ENCODE peak calls at places on chromosomes 7 and 10, in seven cellular contexts. One of them, this sample, is unnamed.

GRCh38 chr7:97342512-97342911 is 225.0 kb downstream of the SDHAF3 start:
- DNase-seq in D721Med: no peak
- DNase-seq in HT-29: peak
- DNase-seq in mesendoderm: no peak
- DNase-seq in heart left ventricle: no peak
- DNase-seq in activated CD4-positive, alpha-beta T cell treated with anti-CD3 and anti-CD28 coated beads, Interleukin-2, amount 10 ng/mL, durations not matched to agents 7 days and 5 days: no peak
- DNase-seq in midbrain: no peak
- DNase-seq in this sample: no peak

GRCh38 chr7:68671046-68671445 is 927.2 kb upstream of the AUTS2 start:
- DNase-seq in HT-29: no peak
- DNase-seq in midbrain: no peak
- DNase-seq in activated CD4-positive, alpha-beta T cell treated with anti-CD3 and anti-CD28 coated beads, Interleukin-2, amount 10 ng/mL, durations not matched to agents 7 days and 5 days: no peak
- DNase-seq in mesendoderm: no peak
- DNase-seq in D721Med: no peak
- DNase-seq in heart left ventricle: no peak
- DNase-seq in this sample: no peak

GRCh38 chr7:84204655-84205054 is 10.1 kb upstream of the SEMA3A start:
- DNase-seq in activated CD4-positive, alpha-beta T cell treated with anti-CD3 and anti-CD28 coated beads, Interleukin-2, amount 10 ng/mL, durations not matched to agents 7 days and 5 days: no peak
- DNase-seq in mesendoderm: no peak
- DNase-seq in D721Med: no peak
- DNase-seq in heart left ventricle: no peak
- DNase-seq in midbrain: no peak
- DNase-seq in HT-29: no peak
- DNase-seq in this sample: no peak

GRCh38 chr10:94567714-94568520 is 22.3 kb downstream of the HELLS start:
- DNase-seq in D721Med: no peak
- DNase-seq in mesendoderm: peak
- DNase-seq in activated CD4-positive, alpha-beta T cell treated with anti-CD3 and anti-CD28 coated beads, Interleukin-2, amount 10 ng/mL, durations not matched to agents 7 days and 5 days: no peak
- DNase-seq in midbrain: no peak
- DNase-seq in HT-29: no peak
- DNase-seq in heart left ventricle: no peak
- DNase-seq in this sample: peak

GRCh38 chr7:12719978-12720377 is 32.5 kb downstream of the ARL4A start:
- DNase-seq in D721Med: no peak
- DNase-seq in midbrain: no peak
- DNase-seq in heart left ventricle: no peak
- DNase-seq in HT-29: no peak
- DNase-seq in mesendoderm: no peak
- DNase-seq in activated CD4-positive, alpha-beta T cell treated with anti-CD3 and anti-CD28 coated beads, Interleukin-2, amount 10 ng/mL, durations not matched to agents 7 days and 5 days: no peak
- DNase-seq in this sample: no peak

GRCh38 chr10:127922675-127923366 is 15.9 kb downstream of the PTPRE start:
- DNase-seq in heart left ventricle: peak
- DNase-seq in activated CD4-positive, alpha-beta T cell treated with anti-CD3 and anti-CD28 coated beads, Interleukin-2, amount 10 ng/mL, durations not matched to agents 7 days and 5 days: no peak
- DNase-seq in HT-29: peak
- DNase-seq in mesendoderm: no peak
- DNase-seq in D721Med: no peak
- DNase-seq in midbrain: peak
- DNase-seq in this sample: no peak

GRCh38 chr7:140696024-140696678 is 357 bp upstream of the NDUFB2 start:
- DNase-seq in D721Med: peak
- DNase-seq in midbrain: no peak
- DNase-seq in HT-29: peak
- DNase-seq in activated CD4-positive, alpha-beta T cell treated with anti-CD3 and anti-CD28 coated beads, Interleukin-2, amount 10 ng/mL, durations not matched to agents 7 days and 5 days: peak
- DNase-seq in mesendoderm: peak
- DNase-seq in heart left ventricle: peak
- DNase-seq in this sample: peak

GRCh38 chr7:89023146-89023545 is 227.6 kb upstream of the TEX47 start:
- DNase-seq in HT-29: no peak
- DNase-seq in activated CD4-positive, alpha-beta T cell treated with anti-CD3 and anti-CD28 coated beads, Interleukin-2, amount 10 ng/mL, durations not matched to agents 7 days and 5 days: no peak
- DNase-seq in D721Med: no peak
- DNase-seq in mesendoderm: peak
- DNase-seq in heart left ventricle: no peak
- DNase-seq in midbrain: no peak
- DNase-seq in this sample: no peak

GRCh38 chr10:66322261-66322660 is 603.6 kb upstream of the LRRTM3 start:
- DNase-seq in midbrain: no peak
- DNase-seq in HT-29: no peak
- DNase-seq in heart left ventricle: no peak
- DNase-seq in D721Med: no peak
- DNase-seq in mesendoderm: no peak
- DNase-seq in activated CD4-positive, alpha-beta T cell treated with anti-CD3 and anti-CD28 coated beads, Interleukin-2, amount 10 ng/mL, durations not matched to agents 7 days and 5 days: no peak
- DNase-seq in this sample: peak

GRCh38 chr10:75967491-75967890 is 536.1 kb downstream of the LRMDA start:
- DNase-seq in midbrain: no peak
- DNase-seq in heart left ventricle: no peak
- DNase-seq in mesendoderm: peak
- DNase-seq in HT-29: no peak
- DNase-seq in D721Med: no peak
- DNase-seq in activated CD4-positive, alpha-beta T cell treated with anti-CD3 and anti-CD28 coated beads, Interleukin-2, amount 10 ng/mL, durations not matched to agents 7 days and 5 days: no peak
- DNase-seq in this sample: peak

GRCh38 chr7:157537056-157537455 is 200.3 kb downstream of the DNAJB6 start:
- DNase-seq in heart left ventricle: no peak
- DNase-seq in midbrain: no peak
- DNase-seq in HT-29: no peak
- DNase-seq in activated CD4-positive, alpha-beta T cell treated with anti-CD3 and anti-CD28 coated beads, Interleukin-2, amount 10 ng/mL, durations not matched to agents 7 days and 5 days: no peak
- DNase-seq in mesendoderm: no peak
- DNase-seq in D721Med: no peak
- DNase-seq in this sample: no peak

GRCh38 chr7:159065852-159066480 is 78.7 kb downstream of the VIPR2 start:
- DNase-seq in D721Med: no peak
- DNase-seq in heart left ventricle: no peak
- DNase-seq in mesendoderm: no peak
- DNase-seq in activated CD4-positive, alpha-beta T cell treated with anti-CD3 and anti-CD28 coated beads, Interleukin-2, amount 10 ng/mL, durations not matched to agents 7 days and 5 days: no peak
- DNase-seq in midbrain: no peak
- DNase-seq in HT-29: no peak
- DNase-seq in this sample: no peak

GRCh38 chr7:43249808-43250145 is 137.3 kb downstream of the HECW1 start:
- DNase-seq in activated CD4-positive, alpha-beta T cell treated with anti-CD3 and anti-CD28 coated beads, Interleukin-2, amount 10 ng/mL, durations not matched to agents 7 days and 5 days: no peak
- DNase-seq in heart left ventricle: no peak
- DNase-seq in midbrain: no peak
- DNase-seq in mesendoderm: no peak
- DNase-seq in HT-29: no peak
- DNase-seq in D721Med: no peak
- DNase-seq in this sample: no peak

GRCh38 chr10:89171263-89171872 is 35.7 kb downstream of the CH25H start:
- DNase-seq in midbrain: no peak
- DNase-seq in heart left ventricle: no peak
- DNase-seq in activated CD4-positive, alpha-beta T cell treated with anti-CD3 and anti-CD28 coated beads, Interleukin-2, amount 10 ng/mL, durations not matched to agents 7 days and 5 days: no peak
- DNase-seq in D721Med: no peak
- DNase-seq in HT-29: no peak
- DNase-seq in mesendoderm: peak
- DNase-seq in this sample: no peak

GRCh38 chr10:60270426-60270825 is 119.2 kb downstream of the ANK3 start:
- DNase-seq in D721Med: no peak
- DNase-seq in midbrain: no peak
- DNase-seq in heart left ventricle: no peak
- DNase-seq in mesendoderm: no peak
- DNase-seq in HT-29: no peak
- DNase-seq in activated CD4-positive, alpha-beta T cell treated with anti-CD3 and anti-CD28 coated beads, Interleukin-2, amount 10 ng/mL, durations not matched to agents 7 days and 5 days: no peak
- DNase-seq in this sample: no peak

GRCh38 chr7:44438851-44439250 is 51.6 kb downstream of the NUDCD3 start:
- DNase-seq in midbrain: no peak
- DNase-seq in activated CD4-positive, alpha-beta T cell treated with anti-CD3 and anti-CD28 coated beads, Interleukin-2, amount 10 ng/mL, durations not matched to agents 7 days and 5 days: no peak
- DNase-seq in HT-29: no peak
- DNase-seq in D721Med: no peak
- DNase-seq in heart left ventricle: no peak
- DNase-seq in mesendoderm: no peak
- DNase-seq in this sample: no peak

GRCh38 chr7:6172331-6173295 is 99.8 kb downstream of the CYTH3 start:
- DNase-seq in D721Med: no peak
- DNase-seq in heart left ventricle: no peak
- DNase-seq in midbrain: no peak
- DNase-seq in HT-29: no peak
- DNase-seq in activated CD4-positive, alpha-beta T cell treated with anti-CD3 and anti-CD28 coated beads, Interleukin-2, amount 10 ng/mL, durations not matched to agents 7 days and 5 days: no peak
- DNase-seq in mesendoderm: no peak
- DNase-seq in this sample: no peak

GRCh38 chr10:43251664-43252165 is 15.2 kb downstream of the RASGEF1A start:
- DNase-seq in D721Med: peak
- DNase-seq in HT-29: no peak
- DNase-seq in midbrain: no peak
- DNase-seq in mesendoderm: no peak
- DNase-seq in activated CD4-positive, alpha-beta T cell treated with anti-CD3 and anti-CD28 coated beads, Interleukin-2, amount 10 ng/mL, durations not matched to agents 7 days and 5 days: peak
- DNase-seq in heart left ventricle: peak
- DNase-seq in this sample: no peak

GRCh38 chr10:120431356-120431755 is 25.7 kb upstream of the PLPP4 start:
- DNase-seq in heart left ventricle: no peak
- DNase-seq in HT-29: no peak
- DNase-seq in mesendoderm: no peak
- DNase-seq in activated CD4-positive, alpha-beta T cell treated with anti-CD3 and anti-CD28 coated beads, Interleukin-2, amount 10 ng/mL, durations not matched to agents 7 days and 5 days: no peak
- DNase-seq in D721Med: no peak
- DNase-seq in midbrain: no peak
- DNase-seq in this sample: no peak